ENCODE peak calls at places on chromosomes 7 and 10, in four cellular contexts. Q is activated T-helper 1 cell treated with anti-CD3 and anti-CD28 coated beads, Interleukin-12 subunit alpha, Interleukin-12 subunit beta, Interleukin-2, Interleukin-4 antibody, amounts not matched to agents 30 ng/mL and 10 ng/mL and 1 ng/mL, durations not matched to agents 14 hours and 24 hours and 36 hours; R is NCI-H1105; Y is H7. H is an unnamed sample.

GRCh38 chr7:106824458-106824857 is 40.6 kb upstream of the PIK3CG start:
- DNase-seq in Q (no peak), R (no peak), Y (no peak), H (no peak)

GRCh38 chr10:75646218-75646915 is 214.9 kb downstream of the LRMDA start:
- DNase-seq in Q (no peak), R (no peak), Y (no peak), H (no peak)

GRCh38 chr7:126449621-126450268 is 803.0 kb downstream of the GRM8 start:
- DNase-seq in Q (no peak), R (no peak), Y (no peak), H (no peak)

GRCh38 chr7:466465-467191 is 53.0 kb downstream of the PDGFA start:
- DNase-seq in Q (no peak), R (no peak), Y (peak), H (peak)

GRCh38 chr10:31650010-31650409 is 278.6 kb downstream of the ARHGAP12 start:
- DNase-seq in Q (no peak), R (no peak), Y (no peak), H (peak)

GRCh38 chr7:103660455-103661371 is 214.7 kb upstream of the SLC26A5 start:
- DNase-seq in Q (no peak), R (no peak), Y (no peak), H (no peak)

GRCh38 chr7:55060690-55061414 is 42.0 kb downstream of the EGFR start:
- DNase-seq in Q (no peak), R (no peak), Y (no peak), H (no peak)

GRCh38 chr10:14569274-14570060 is 205.2 kb downstream of the FAM107B start:
- DNase-seq in Q (peak), R (no peak), Y (no peak), H (no peak)

GRCh38 chr7:2115739-2116065 is 117.0 kb downstream of the MAD1L1 start:
- DNase-seq in Q (no peak), R (no peak), Y (no peak), H (no peak)

GRCh38 chr10:79437111-79437814 is 8.2 kb downstream of the ZCCHC24 start:
- DNase-seq in Q (no peak), R (no peak), Y (peak), H (peak)

GRCh38 chr10:27223964-27224363 is 16.6 kb downstream of the ACBD5 start:
- DNase-seq in Q (no peak), R (no peak), Y (no peak), H (no peak)

GRCh38 chr7:28889290-28889689 is 68.8 kb downstream of the TRIL start:
- DNase-seq in Q (no peak), R (no peak), Y (no peak), H (no peak)

GRCh38 chr10:97575101-97575668 is 2.6 kb downstream of the ANKRD2 start:
- DNase-seq in Q (no peak), R (no peak), Y (peak), H (no peak)

GRCh38 chr7:100826546-100827329 is 585 bp downstream of the EPHB4 start:
- DNase-seq in Q (no peak), R (no peak), Y (peak), H (no peak)

GRCh38 chr7:91554893-91555292 is 290.7 kb downstream of the FZD1 start:
- DNase-seq in Q (no peak), R (no peak), Y (no peak), H (no peak)

GRCh38 chr7:143385891-143386781 is 5.0 kb downstream of the ZYX start:
- DNase-seq in Q (peak), R (no peak), Y (peak), H (no peak)

GRCh38 chr10:34351161-34351560 is 463.9 kb downstream of the PARD3 start:
- DNase-seq in Q (no peak), R (no peak), Y (no peak), H (no peak)

H was measured in cardiac septum.